ENCODE peak calls at places on chromosomes 2 and 18, in seven cellular contexts. Y, X, M, R, A, H and U are unnamed samples.

GRCh38 chr2:124753842-124754241 is 728.8 kb downstream of the CNTNAP5 start:
- DNase-seq in R (no peak), X (peak), A (no peak), M (no peak), Y (no peak), H (no peak), U (no peak)

GRCh38 chr2:12014088-12014960 is 267.9 kb downstream of the LPIN1 start:
- DNase-seq in X (no peak), A (peak), H (peak), M (peak), R (peak), Y (no peak), U (peak)

GRCh38 chr2:38260469-38260868 is 116.6 kb downstream of the ATL2 start:
- DNase-seq in Y (no peak), A (no peak), R (no peak), M (no peak), X (no peak), H (no peak), U (no peak)

GRCh38 chr2:147623328-147623727 is 221.5 kb upstream of the ACVR2A start:
- DNase-seq in M (no peak), R (no peak), H (no peak), A (no peak), X (no peak), Y (no peak), U (no peak)

GRCh38 chr2:46648141-46648742 is 168.9 kb downstream of the TMEM247 start:
- DNase-seq in H (peak), M (peak), Y (no peak), A (no peak), X (no peak), R (no peak), U (peak)

GRCh38 chr18:46712406-46712805 is 44.4 kb downstream of the ST8SIA5 start:
- DNase-seq in H (no peak), A (peak), Y (no peak), R (no peak), M (peak), X (no peak), U (peak)

GRCh38 chr2:152781210-152781609 is 62.8 kb downstream of the ARL6IP6 start:
- DNase-seq in Y (no peak), H (no peak), R (no peak), A (no peak), X (no peak), M (no peak), U (no peak)

GRCh38 chr2:25341753-25342371 is at the start of gene DNMT3A:
- DNase-seq in M (peak), A (no peak), X (no peak), R (peak), H (peak), Y (peak), U (no peak)

GRCh38 chr2:37201766-37202165 is 5.5 kb downstream of the CEBPZOS start:
- DNase-seq in X (no peak), Y (no peak), R (peak), M (no peak), A (no peak), H (peak), U (no peak)

GRCh38 chr2:62254424-62255266 is 58.7 kb downstream of the B3GNT2 start:
- DNase-seq in M (no peak), A (no peak), Y (no peak), X (no peak), H (no peak), R (no peak), U (no peak)

GRCh38 chr18:13359195-13359594 is 140.6 kb downstream of the LDLRAD4 start:
- DNase-seq in A (no peak), H (no peak), X (no peak), M (no peak), Y (no peak), R (peak), U (no peak)

GRCh38 chr2:78202986-78203670 is 681.0 kb upstream of the LRRTM4 start:
- DNase-seq in A (no peak), H (no peak), M (no peak), R (no peak), X (no peak), Y (no peak), U (no peak)

GRCh38 chr2:198006733-198007132 is 202.3 kb downstream of the PLCL1 start:
- DNase-seq in R (no peak), M (no peak), H (no peak), A (no peak), X (no peak), Y (no peak), U (no peak)

GRCh38 chr2:210227689-210228088 is 2.4 kb upstream of the ACADL start:
- DNase-seq in R (no peak), M (no peak), X (no peak), A (no peak), H (no peak), Y (no peak), U (no peak)

GRCh38 chr2:210225461-210225798 is 183 bp upstream of the ACADL start:
- DNase-seq in X (no peak), H (peak), M (peak), Y (no peak), A (no peak), R (no peak), U (no peak)

GRCh38 chr2:210222607-210223006 is 2.6 kb downstream of the ACADL start:
- DNase-seq in R (no peak), Y (no peak), X (no peak), H (no peak), A (no peak), M (no peak), U (no peak)

GRCh38 chr2:210226186-210226585 is 939 bp upstream of the ACADL start:
- DNase-seq in A (no peak), M (no peak), X (no peak), Y (no peak), H (no peak), R (no peak), U (no peak)

GRCh38 chr2:210224660-210225460 is at the start of gene ACADL:
- DNase-seq in R (no peak), H (no peak), Y (peak), X (no peak), M (peak), A (no peak), U (no peak)
- H3K4me3 ChIP-seq in R (no peak), H (peak), Y (peak), X (peak), M (peak), A (peak), U (peak)

GRCh38 chr2:209425082-209426071 is 1.5 kb downstream of the MAP2 start:
- DNase-seq in M (peak), H (peak), R (no peak), Y (no peak), A (no peak), X (no peak), U (no peak)
- H3K4me3 ChIP-seq in M (peak), H (peak), R (no peak), Y (peak), A (peak), X (no peak), U (peak)

GRCh38 chr2:96264086-96264485 is 1.7 kb downstream of the TMEM127 start:
- DNase-seq in X (no peak), R (no peak), M (no peak), H (peak), Y (no peak), A (no peak), U (no peak)

GRCh38 chr2:96261328-96262003 is 4.3 kb downstream of the TMEM127 start:
- DNase-seq in Y (no peak), R (no peak), H (no peak), X (no peak), A (no peak), M (no peak), U (no peak)

GRCh38 chr2:96260404-96261260 is 5.2 kb downstream of the TMEM127 start:
- DNase-seq in X (no peak), A (peak), H (peak), R (peak), Y (no peak), M (peak), U (peak)

GRCh38 chr2:96264656-96265348 is 995 bp downstream of the TMEM127 start:
- DNase-seq in A (no peak), H (peak), M (peak), Y (no peak), X (no peak), R (peak), U (no peak)

GRCh38 chr2:96262306-96262705 is 3.5 kb downstream of the TMEM127 start:
- DNase-seq in H (no peak), A (no peak), Y (no peak), R (no peak), X (no peak), M (no peak), U (no peak)
- H3K4me3 ChIP-seq in H (no peak), A (no peak), Y (no peak), R (no peak), X (no peak), M (no peak), U (no peak)

GRCh38 chr2:74908763-74909444 is 49.5 kb upstream of the POLE4 start:
- DNase-seq in Y (no peak), R (no peak), M (no peak), A (no peak), H (no peak), X (no peak), U (no peak)
- H3K4me3 ChIP-seq in Y (peak), R (no peak), M (peak), A (peak), H (no peak), X (peak), U (peak)